ENCODE peak calls at places on chromosomes 6 and 20, in six cellular contexts. R, K, H, Q, M and J are unnamed samples.

GRCh38 chr6:30264731-30265130 is 51.5 kb upstream of the TRIM26 start:
- DNase-seq in H (no peak), K (peak; percentile 26), M (no peak), Q (no peak), R (no peak), J (no peak)

GRCh38 chr20:32289661-32290431 is 12.4 kb downstream of the KIF3B start:
- DNase-seq in Q (no peak), H (no peak), R (no peak), M (no peak), K (no peak), J (no peak)

GRCh38 chr20:39547546-39548410 is 585.6 kb downstream of the DHX35 start:
- DNase-seq in Q (no peak), K (no peak), H (no peak), R (no peak), M (no peak), J (no peak)

GRCh38 chr6:136113736-136114173 is 136.4 kb downstream of the MTFR2 start:
- DNase-seq in M (peak; percentile 86), R (peak; percentile 95), H (peak; percentile 99), K (peak; percentile 55), Q (no peak), J (peak; percentile 99)

GRCh38 chr20:14951707-14952106 is 614.3 kb upstream of the FLRT3 start:
- DNase-seq in Q (no peak), K (peak; percentile 9), M (peak; percentile 69), H (no peak), R (peak; percentile 35), J (no peak)

GRCh38 chr20:51493346-51493791 is 49.1 kb downstream of the NFATC2 start:
- DNase-seq in Q (no peak), M (no peak), H (no peak), R (no peak), K (no peak), J (no peak)

GRCh38 chr20:60627751-60628565 is 624.1 kb upstream of the CDH4 start:
- DNase-seq in M (no peak), K (no peak), Q (no peak), R (no peak), H (no peak), J (no peak)

GRCh38 chr6:129105793-129106192 is 222.9 kb downstream of the LAMA2 start:
- DNase-seq in R (peak; percentile 17), H (no peak), M (peak; percentile 12), Q (no peak), K (no peak), J (no peak)

GRCh38 chr20:2206957-2207769 is 88.6 kb upstream of the TGM3 start:
- DNase-seq in H (peak; percentile 27), M (no peak), R (peak; percentile 70), Q (peak; percentile 75), K (peak; percentile 9), J (no peak)

GRCh38 chr20:38342196-38342595 is 4.1 kb upstream of the LBP start:
- DNase-seq in M (no peak), R (no peak), H (no peak), Q (no peak), K (no peak), J (no peak)

GRCh38 chr20:24782801-24783630 is 166.1 kb upstream of the CST7 start:
- DNase-seq in H (no peak), M (no peak), R (no peak), K (no peak), Q (no peak), J (no peak)

GRCh38 chr20:50151034-50151743 is 2.3 kb downstream of the PEDS1 start:
- DNase-seq in K (no peak), R (no peak), H (no peak), M (peak; percentile 83), Q (no peak), J (no peak)

GRCh38 chr6:19327246-19327645 is 509.9 kb upstream of the ID4 start:
- DNase-seq in Q (no peak), R (peak; percentile 39), K (no peak), M (peak; percentile 36), H (no peak), J (no peak)